ENCODE peak calls at places on chromosomes 12 and 14, in nine cellular contexts. Z is MM.1S, C is OCI-LY7, Y is left ventricle myocardium inferior, U is cardiac muscle cell, R is ovary, W is A549, F is testis, V is lung. H is an unnamed sample. For H3K4me1, the result is how much of the 10 kb centered on the place peaks cover.

GRCh38 chr14:103516426-103517171 is 6.0 kb downstream of the CKB start:
- DNase-seq in Z (no peak), C (no peak), Y (peak), U (no peak), R (no peak), W (no peak), F (no peak), V (no peak), H (no peak)

GRCh38 chr12:71972441-71973074 is 33.9 kb downstream of the TPH2 start:
- DNase-seq in Z (no peak), C (peak), Y (no peak), U (no peak), R (no peak), W (no peak), F (no peak), V (no peak), H (no peak)

GRCh38 chr12:4518106-4518728 is 20.5 kb upstream of the RAD51AP1 start:
- DNase-seq in Z (no peak), C (no peak), Y (no peak), U (peak), R (no peak), W (no peak), F (no peak), V (no peak), H (no peak)

GRCh38 chr14:103427485-103428443 is 42.5 kb downstream of the MARK3 start:
- DNase-seq in Z (no peak), C (no peak), Y (no peak), U (peak), R (peak), W (no peak), F (no peak), V (no peak), H (no peak)

GRCh38 chr12:54301428-54302045 is 722 bp upstream of the NFE2 start:
- DNase-seq in Z (no peak), C (no peak), Y (no peak), U (no peak), R (no peak), W (no peak), F (no peak), V (no peak), H (no peak)

GRCh38 chr12:58067610-58068387 is 126.4 kb downstream of the ATP23 start:
- DNase-seq in Z (no peak), C (no peak), Y (no peak), U (peak), R (no peak), W (no peak), F (no peak), V (no peak), H (no peak)

GRCh38 chr14:90871605-90872233 is 55.5 kb upstream of the TTC7B start:
- DNase-seq in Z (no peak), C (no peak), Y (no peak), U (peak), R (no peak), W (no peak), F (no peak), V (no peak), H (no peak)

GRCh38 chr14:50027797-50028196 is 88.6 kb downstream of the VCPKMT start:
- DNase-seq in Z (no peak), C (no peak), Y (no peak), U (peak), R (no peak), W (no peak), F (no peak), V (no peak), H (no peak)

GRCh38 chr14:93744876-93745275 is 43.4 kb downstream of the PRIMA1 start:
- DNase-seq in Z (no peak), C (no peak), Y (no peak), U (no peak), R (no peak), W (no peak), F (no peak), V (no peak), H (no peak)

DNA sequence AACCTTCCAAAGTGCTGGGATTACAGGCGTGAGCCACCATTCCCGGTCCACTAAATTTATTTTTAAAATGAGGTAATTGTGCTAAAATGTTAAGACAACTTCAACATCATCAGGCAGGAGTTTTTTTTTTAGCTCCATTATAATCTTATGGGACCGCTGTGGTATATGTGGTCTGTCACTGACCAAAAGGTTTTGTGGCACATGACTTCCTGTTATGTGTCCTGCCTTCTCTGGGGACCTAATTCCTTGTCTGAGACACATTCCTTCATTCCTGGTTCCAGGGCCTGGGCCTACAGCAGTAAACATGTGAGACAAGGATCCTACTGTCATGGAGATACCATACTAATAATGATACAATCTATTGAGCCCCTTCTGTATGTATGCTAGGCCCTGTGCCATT is 4.9 kb downstream of the TEX52 start:
- DNase-seq in Z (no peak), C (no peak), Y (no peak), U (no peak), R (no peak), W (no peak), F (no peak), V (no peak), H (no peak)
- H3K4me1 ChIP-seq in Z (under half), C (under half), Y (under half), U (under half), R (under half), W (under half), F (under half), V (under half), H (under half)

DNA sequence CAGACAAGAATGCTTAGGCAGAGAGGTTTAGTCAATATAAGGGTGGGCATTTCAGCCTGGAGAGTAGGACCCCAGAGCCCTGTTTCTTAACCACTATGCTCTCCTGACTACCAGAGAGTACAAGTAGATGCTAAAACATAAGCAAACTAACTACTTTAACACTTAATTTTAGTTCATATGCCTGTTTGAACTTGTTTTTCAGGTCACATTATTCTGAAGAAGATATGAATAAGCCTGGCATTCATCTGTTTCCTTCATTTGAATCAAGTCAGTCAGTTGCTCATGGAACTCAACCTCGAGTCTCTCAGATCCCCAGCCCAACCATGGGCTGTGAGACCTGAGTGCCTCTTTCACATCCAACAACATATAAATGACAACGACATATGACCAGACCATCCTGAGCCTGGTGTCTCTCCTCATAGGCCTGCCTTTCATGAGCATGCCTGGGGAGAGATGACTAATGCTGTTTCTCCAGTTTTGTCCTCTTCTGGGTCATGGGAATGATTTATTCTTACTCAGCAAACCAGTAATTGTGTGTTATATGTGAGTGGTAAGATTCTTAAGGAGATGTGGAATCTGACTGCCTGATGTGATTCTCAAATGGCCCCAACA is 251.1 kb upstream of the BTG1 start:
- DNase-seq in Z (no peak), C (no peak), Y (no peak), U (peak), R (no peak), W (peak), F (no peak), V (no peak), H (no peak)
- H3K27ac ChIP-seq in Z (no peak), C (no peak), Y (no peak), U (no peak), R (no peak), W (no peak), F (no peak), V (no peak), H (no peak)

GRCh38 chr12:29207120-29207519 is 58.0 kb downstream of the FAR2 start:
- DNase-seq in Z (no peak), C (no peak), Y (no peak), U (peak), R (no peak), W (no peak), F (no peak), V (no peak), H (no peak)
- TF ChIP-seq CTCF in Z (no peak), C (no peak), Y (no peak), U (no peak), R (no peak), W (no peak), F (no peak), V (no peak), H (no peak)

DNA sequence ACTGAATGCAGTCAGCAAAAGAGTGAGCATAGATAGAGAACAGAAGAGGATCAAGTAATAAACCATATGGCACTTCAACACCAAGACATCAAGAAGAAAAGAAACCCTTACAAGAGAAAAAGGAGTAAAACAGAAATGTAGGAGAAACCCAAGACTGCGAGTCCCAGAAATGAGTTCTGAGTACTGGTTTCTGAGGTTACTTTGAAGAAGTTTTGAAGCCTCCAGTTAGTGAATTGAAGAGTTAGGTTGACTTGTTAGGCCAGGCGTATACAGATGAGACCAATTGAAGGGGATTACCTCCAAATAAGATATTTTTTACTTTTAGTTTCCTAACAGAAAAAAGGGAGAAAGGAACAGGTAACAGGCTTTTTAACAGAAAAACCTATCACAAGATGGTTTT is 162.2 kb upstream of the SSTR1 start:
- DNase-seq in Z (no peak), C (no peak), Y (no peak), U (no peak), R (no peak), W (no peak), F (no peak), V (no peak), H (no peak)
- H3K4me1 ChIP-seq in Z (under half), C (under half), Y (under half), U (under half), R (under half), W (under half), F (under half), V (under half), H (under half)

GRCh38 chr14:54322241-54322640 is 74.6 kb upstream of the CDKN3 start:
- DNase-seq in Z (no peak), C (no peak), Y (no peak), U (no peak), R (no peak), W (no peak), F (no peak), V (no peak), H (no peak)
- H3K27ac ChIP-seq in Z (no peak), C (no peak), Y (no peak), U (no peak), R (no peak), W (no peak), F (no peak), V (no peak), H (no peak)

DNA sequence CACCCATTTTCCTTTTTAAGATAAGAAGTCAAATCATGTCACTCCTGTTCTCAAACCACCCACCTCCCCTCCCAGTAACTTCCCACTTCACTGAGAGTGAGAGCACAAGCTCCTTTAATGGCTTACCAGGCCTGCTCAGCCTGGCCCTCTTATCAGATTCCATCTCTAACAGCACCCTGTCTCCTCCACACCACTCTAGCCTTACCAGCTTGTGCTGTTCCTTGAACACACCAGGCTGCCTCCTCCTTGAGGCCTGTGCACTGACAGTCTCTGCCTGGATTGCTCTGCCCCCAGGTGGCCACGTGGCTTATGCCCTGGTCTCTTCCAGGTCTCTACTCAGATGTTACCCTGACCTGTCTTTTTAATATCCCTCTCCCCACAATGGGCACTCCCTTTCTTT is 40.1 kb upstream of the EVL start:
- DNase-seq in Z (peak), C (peak), Y (no peak), U (peak), R (no peak), W (peak), F (peak), V (peak), H (no peak)
- TF ChIP-seq CTCF in Z (peak), C (peak), Y (peak), U (peak), R (no peak), W (peak), F (no peak), V (no peak), H (no peak)

GRCh38 chr12:62270872-62271271 is 10.7 kb downstream of the USP15 start:
- DNase-seq in Z (no peak), C (no peak), Y (no peak), U (no peak), R (no peak), W (no peak), F (no peak), V (no peak), H (no peak)

GRCh38 chr12:62270384-62270783 is 10.2 kb downstream of the USP15 start:
- DNase-seq in Z (no peak), C (no peak), Y (no peak), U (no peak), R (no peak), W (no peak), F (no peak), V (no peak), H (no peak)

GRCh38 chr12:62269464-62270228 is 9.4 kb downstream of the USP15 start:
- DNase-seq in Z (no peak), C (no peak), Y (no peak), U (no peak), R (no peak), W (no peak), F (no peak), V (no peak), H (no peak)

GRCh38 chr12:62273724-62274380 is 13.6 kb downstream of the USP15 start:
- DNase-seq in Z (no peak), C (no peak), Y (no peak), U (no peak), R (no peak), W (no peak), F (no peak), V (no peak), H (no peak)

GRCh38 chr12:62272936-62273552 is 12.8 kb downstream of the USP15 start:
- DNase-seq in Z (no peak), C (no peak), Y (no peak), U (no peak), R (no peak), W (no peak), F (no peak), V (no peak), H (no peak)
- H3K4me1 ChIP-seq in Z (under half), C (under half), Y (half or more), U (half or more), R (under half), W (under half), F (under half), V (under half), H (under half)

GRCh38 chr14:61533513-61534255 is 161.6 kb upstream of the HIF1A start:
- DNase-seq in Z (no peak), C (no peak), Y (no peak), U (no peak), R (no peak), W (no peak), F (no peak), V (no peak), H (no peak)
- H3K27ac ChIP-seq in Z (no peak), C (no peak), Y (peak), U (no peak), R (no peak), W (peak), F (no peak), V (no peak), H (peak)

GRCh38 chr12:93419388-93420034 is 22.2 kb downstream of the UBE2N start:
- DNase-seq in Z (peak), C (peak), Y (no peak), U (peak), R (no peak), W (peak), F (no peak), V (no peak), H (no peak)
- TF ChIP-seq CTCF in Z (peak), C (peak), Y (peak), U (peak), R (no peak), W (peak), F (peak), V (peak), H (peak)

GRCh38 chr12:124509676-124510300 is 57.6 kb downstream of the NCOR2 start:
- DNase-seq in Z (no peak), C (no peak), Y (peak), U (peak), R (peak), W (no peak), F (peak), V (no peak), H (peak)

GRCh38 chr12:124506832-124507153 is 60.6 kb downstream of the NCOR2 start:
- DNase-seq in Z (no peak), C (no peak), Y (no peak), U (no peak), R (no peak), W (no peak), F (no peak), V (no peak), H (no peak)

GRCh38 chr12:124509300-124509675 is 58.1 kb downstream of the NCOR2 start:
- DNase-seq in Z (no peak), C (no peak), Y (no peak), U (peak), R (no peak), W (no peak), F (no peak), V (no peak), H (no peak)

GRCh38 chr12:124507188-124508109 is 60.0 kb downstream of the NCOR2 start:
- DNase-seq in Z (no peak), C (no peak), Y (peak), U (peak), R (no peak), W (no peak), F (peak), V (no peak), H (peak)

DNA sequence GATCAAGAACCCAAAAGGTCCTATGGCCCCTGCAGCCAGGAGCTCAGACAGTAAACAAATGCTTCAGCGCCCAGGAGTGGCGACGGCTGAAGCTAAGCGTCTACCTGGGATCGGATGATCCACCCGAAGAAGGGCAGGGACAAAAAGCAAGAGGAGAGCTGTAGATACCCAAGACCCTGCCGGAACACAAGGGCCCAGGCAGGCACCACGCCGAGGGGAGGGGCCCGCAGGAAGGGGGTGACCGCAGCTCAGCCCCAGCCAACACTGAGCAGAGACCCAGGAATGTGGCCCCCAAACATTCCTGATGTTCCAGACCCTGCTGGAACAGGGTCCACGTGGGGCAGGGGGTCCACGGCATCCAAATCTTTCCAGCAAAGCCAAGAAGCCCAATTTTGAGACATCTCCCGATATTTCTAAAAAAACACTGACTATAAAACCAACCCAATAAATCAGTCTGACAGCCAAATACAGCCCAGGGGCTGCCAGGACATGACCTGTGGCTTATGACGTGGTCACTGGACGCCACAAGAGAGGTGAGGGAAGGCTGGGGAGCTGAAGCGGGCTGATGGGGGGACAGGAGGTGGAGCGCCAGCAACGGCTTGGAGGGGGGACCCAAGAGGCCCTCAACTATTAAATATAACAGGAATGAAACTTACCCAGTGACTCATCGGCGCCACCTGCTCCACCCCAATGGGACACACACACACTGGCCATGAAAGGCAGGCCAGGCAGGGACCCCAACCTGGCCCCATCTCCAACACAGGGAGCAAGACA is 58.9 kb downstream of the NCOR2 start:
- DNase-seq in Z (no peak), C (no peak), Y (no peak), U (no peak), R (peak), W (no peak), F (no peak), V (no peak), H (peak)
- H3K4me1 ChIP-seq in Z (under half), C (under half), Y (half or more), U (half or more), R (under half), W (under half), F (half or more), V (half or more), H (under half)

H was measured in pancreas.